ENCODE peak calls at places on chromosomes 3 and 15, in eight cellular contexts. One of them, this sample, is unnamed.
A peak's percentile ranks its signal among the peaks of the same experiment; 100 is the strongest.

GRCh38 chr3:134251731-134252391 is 1.2 kb upstream of the RYK start:
- DNase-seq in epithelial cell of prostate: no peak
- DNase-seq in stimulated activated CD4-positive, alpha-beta T cell treated with anti-CD3 and anti-CD28 coated beads, TNF-alpha, amount 100 ng/mL, for 4 hours: no peak
- DNase-seq in T-helper 2 cell: no peak
- DNase-seq in C1 segment of cervical spinal cord: no peak
- DNase-seq in aorta: no peak
- DNase-seq in stimulated activated effector memory CD8-positive, alpha-beta T cell treated with anti-CD3 and anti-CD28 coated beads, Interleukin-12 subunit alpha, Interleukin-12 subunit beta, amount 100 ng/mL, for 72 hours: no peak
- DNase-seq in GM12865: no peak
- DNase-seq in this sample: no peak

GRCh38 chr3:115217678-115218451 is 70.8 kb upstream of the ZBTB20 start:
- DNase-seq in stimulated activated CD4-positive, alpha-beta T cell treated with anti-CD3 and anti-CD28 coated beads, TNF-alpha, amount 100 ng/mL, for 4 hours: no peak
- DNase-seq in epithelial cell of prostate: peak; percentile 3
- DNase-seq in stimulated activated effector memory CD8-positive, alpha-beta T cell treated with anti-CD3 and anti-CD28 coated beads, Interleukin-12 subunit alpha, Interleukin-12 subunit beta, amount 100 ng/mL, for 72 hours: no peak
- DNase-seq in aorta: no peak
- DNase-seq in C1 segment of cervical spinal cord: no peak
- DNase-seq in GM12865: peak; percentile 47
- DNase-seq in T-helper 2 cell: no peak
- DNase-seq in this sample: peak; percentile 68

GRCh38 chr15:100725121-100726069 is 123.0 kb downstream of the ASB7 start:
- DNase-seq in epithelial cell of prostate: no peak
- DNase-seq in T-helper 2 cell: no peak
- DNase-seq in C1 segment of cervical spinal cord: no peak
- DNase-seq in aorta: peak; percentile 58
- DNase-seq in GM12865: no peak
- DNase-seq in stimulated activated CD4-positive, alpha-beta T cell treated with anti-CD3 and anti-CD28 coated beads, TNF-alpha, amount 100 ng/mL, for 4 hours: no peak
- DNase-seq in stimulated activated effector memory CD8-positive, alpha-beta T cell treated with anti-CD3 and anti-CD28 coated beads, Interleukin-12 subunit alpha, Interleukin-12 subunit beta, amount 100 ng/mL, for 72 hours: peak; percentile 44
- DNase-seq in this sample: peak; percentile 79

GRCh38 chr15:95713315-95713714 is 617.2 kb upstream of the NR2F2 start:
- DNase-seq in stimulated activated effector memory CD8-positive, alpha-beta T cell treated with anti-CD3 and anti-CD28 coated beads, Interleukin-12 subunit alpha, Interleukin-12 subunit beta, amount 100 ng/mL, for 72 hours: no peak
- DNase-seq in GM12865: no peak
- DNase-seq in stimulated activated CD4-positive, alpha-beta T cell treated with anti-CD3 and anti-CD28 coated beads, TNF-alpha, amount 100 ng/mL, for 4 hours: no peak
- DNase-seq in aorta: no peak
- DNase-seq in T-helper 2 cell: no peak
- DNase-seq in epithelial cell of prostate: no peak
- DNase-seq in C1 segment of cervical spinal cord: no peak
- DNase-seq in this sample: no peak

GRCh38 chr15:98005659-98006058 is 45.2 kb downstream of the ARRDC4 start:
- DNase-seq in aorta: no peak
- DNase-seq in C1 segment of cervical spinal cord: no peak
- DNase-seq in stimulated activated effector memory CD8-positive, alpha-beta T cell treated with anti-CD3 and anti-CD28 coated beads, Interleukin-12 subunit alpha, Interleukin-12 subunit beta, amount 100 ng/mL, for 72 hours: no peak
- DNase-seq in T-helper 2 cell: no peak
- DNase-seq in epithelial cell of prostate: no peak
- DNase-seq in stimulated activated CD4-positive, alpha-beta T cell treated with anti-CD3 and anti-CD28 coated beads, TNF-alpha, amount 100 ng/mL, for 4 hours: no peak
- DNase-seq in GM12865: no peak
- DNase-seq in this sample: no peak

GRCh38 chr3:33363113-33363800 is 76.9 kb downstream of the UBP1 start:
- DNase-seq in C1 segment of cervical spinal cord: no peak
- DNase-seq in stimulated activated CD4-positive, alpha-beta T cell treated with anti-CD3 and anti-CD28 coated beads, TNF-alpha, amount 100 ng/mL, for 4 hours: no peak
- DNase-seq in stimulated activated effector memory CD8-positive, alpha-beta T cell treated with anti-CD3 and anti-CD28 coated beads, Interleukin-12 subunit alpha, Interleukin-12 subunit beta, amount 100 ng/mL, for 72 hours: no peak
- DNase-seq in T-helper 2 cell: no peak
- DNase-seq in epithelial cell of prostate: no peak
- DNase-seq in aorta: no peak
- DNase-seq in GM12865: no peak
- DNase-seq in this sample: peak; percentile 63

GRCh38 chr3:105781871-105782270 is 86.9 kb downstream of the CBLB start:
- DNase-seq in aorta: no peak
- DNase-seq in epithelial cell of prostate: no peak
- DNase-seq in stimulated activated CD4-positive, alpha-beta T cell treated with anti-CD3 and anti-CD28 coated beads, TNF-alpha, amount 100 ng/mL, for 4 hours: no peak
- DNase-seq in T-helper 2 cell: no peak
- DNase-seq in C1 segment of cervical spinal cord: no peak
- DNase-seq in stimulated activated effector memory CD8-positive, alpha-beta T cell treated with anti-CD3 and anti-CD28 coated beads, Interleukin-12 subunit alpha, Interleukin-12 subunit beta, amount 100 ng/mL, for 72 hours: no peak
- DNase-seq in GM12865: no peak
- DNase-seq in this sample: no peak

GRCh38 chr3:9311265-9311664 is 51.6 kb upstream of the THUMPD3 start:
- DNase-seq in stimulated activated CD4-positive, alpha-beta T cell treated with anti-CD3 and anti-CD28 coated beads, TNF-alpha, amount 100 ng/mL, for 4 hours: no peak
- DNase-seq in epithelial cell of prostate: no peak
- DNase-seq in stimulated activated effector memory CD8-positive, alpha-beta T cell treated with anti-CD3 and anti-CD28 coated beads, Interleukin-12 subunit alpha, Interleukin-12 subunit beta, amount 100 ng/mL, for 72 hours: no peak
- DNase-seq in aorta: no peak
- DNase-seq in GM12865: no peak
- DNase-seq in C1 segment of cervical spinal cord: no peak
- DNase-seq in T-helper 2 cell: no peak
- DNase-seq in this sample: no peak

GRCh38 chr3:10453764-10454163 is 51.6 kb downstream of the ATP2B2 start:
- DNase-seq in aorta: peak; percentile 3
- DNase-seq in T-helper 2 cell: no peak
- DNase-seq in stimulated activated effector memory CD8-positive, alpha-beta T cell treated with anti-CD3 and anti-CD28 coated beads, Interleukin-12 subunit alpha, Interleukin-12 subunit beta, amount 100 ng/mL, for 72 hours: no peak
- DNase-seq in epithelial cell of prostate: no peak
- DNase-seq in C1 segment of cervical spinal cord: no peak
- DNase-seq in GM12865: no peak
- DNase-seq in stimulated activated CD4-positive, alpha-beta T cell treated with anti-CD3 and anti-CD28 coated beads, TNF-alpha, amount 100 ng/mL, for 4 hours: no peak
- DNase-seq in this sample: no peak

GRCh38 chr3:133573629-133574194 is at the start of gene CDV3:
- DNase-seq in stimulated activated effector memory CD8-positive, alpha-beta T cell treated with anti-CD3 and anti-CD28 coated beads, Interleukin-12 subunit alpha, Interleukin-12 subunit beta, amount 100 ng/mL, for 72 hours: no peak
- DNase-seq in C1 segment of cervical spinal cord: no peak
- DNase-seq in epithelial cell of prostate: no peak
- DNase-seq in aorta: no peak
- DNase-seq in stimulated activated CD4-positive, alpha-beta T cell treated with anti-CD3 and anti-CD28 coated beads, TNF-alpha, amount 100 ng/mL, for 4 hours: no peak
- DNase-seq in GM12865: no peak
- DNase-seq in T-helper 2 cell: no peak
- DNase-seq in this sample: no peak

GRCh38 chr3:14369675-14370669 is 32.4 kb upstream of the SLC6A6 start:
- DNase-seq in epithelial cell of prostate: no peak
- DNase-seq in C1 segment of cervical spinal cord: no peak
- DNase-seq in stimulated activated CD4-positive, alpha-beta T cell treated with anti-CD3 and anti-CD28 coated beads, TNF-alpha, amount 100 ng/mL, for 4 hours: no peak
- DNase-seq in GM12865: no peak
- DNase-seq in T-helper 2 cell: no peak
- DNase-seq in stimulated activated effector memory CD8-positive, alpha-beta T cell treated with anti-CD3 and anti-CD28 coated beads, Interleukin-12 subunit alpha, Interleukin-12 subunit beta, amount 100 ng/mL, for 72 hours: no peak
- DNase-seq in aorta: no peak
- DNase-seq in this sample: peak; percentile 25

GRCh38 chr15:87608238-87609028 is 648.1 kb downstream of the NTRK3 start:
- DNase-seq in epithelial cell of prostate: no peak
- DNase-seq in aorta: no peak
- DNase-seq in stimulated activated effector memory CD8-positive, alpha-beta T cell treated with anti-CD3 and anti-CD28 coated beads, Interleukin-12 subunit alpha, Interleukin-12 subunit beta, amount 100 ng/mL, for 72 hours: no peak
- DNase-seq in T-helper 2 cell: no peak
- DNase-seq in GM12865: no peak
- DNase-seq in C1 segment of cervical spinal cord: no peak
- DNase-seq in stimulated activated CD4-positive, alpha-beta T cell treated with anti-CD3 and anti-CD28 coated beads, TNF-alpha, amount 100 ng/mL, for 4 hours: no peak
- DNase-seq in this sample: no peak

GRCh38 chr3:60854762-60855161 is 396.5 kb downstream of the FHIT start:
- DNase-seq in aorta: no peak
- DNase-seq in stimulated activated effector memory CD8-positive, alpha-beta T cell treated with anti-CD3 and anti-CD28 coated beads, Interleukin-12 subunit alpha, Interleukin-12 subunit beta, amount 100 ng/mL, for 72 hours: no peak
- DNase-seq in T-helper 2 cell: no peak
- DNase-seq in GM12865: no peak
- DNase-seq in epithelial cell of prostate: no peak
- DNase-seq in C1 segment of cervical spinal cord: no peak
- DNase-seq in stimulated activated CD4-positive, alpha-beta T cell treated with anti-CD3 and anti-CD28 coated beads, TNF-alpha, amount 100 ng/mL, for 4 hours: no peak
- DNase-seq in this sample: no peak

GRCh38 chr15:67023517-67024321 is 41.7 kb upstream of the SMAD3 start:
- DNase-seq in GM12865: no peak
- DNase-seq in T-helper 2 cell: no peak
- DNase-seq in epithelial cell of prostate: no peak
- DNase-seq in stimulated activated effector memory CD8-positive, alpha-beta T cell treated with anti-CD3 and anti-CD28 coated beads, Interleukin-12 subunit alpha, Interleukin-12 subunit beta, amount 100 ng/mL, for 72 hours: no peak
- DNase-seq in stimulated activated CD4-positive, alpha-beta T cell treated with anti-CD3 and anti-CD28 coated beads, TNF-alpha, amount 100 ng/mL, for 4 hours: no peak
- DNase-seq in C1 segment of cervical spinal cord: no peak
- DNase-seq in aorta: no peak
- DNase-seq in this sample: no peak

GRCh38 chr15:53872410-53872809 is 105.8 kb upstream of the UNC13C start:
- DNase-seq in aorta: no peak
- DNase-seq in T-helper 2 cell: no peak
- DNase-seq in epithelial cell of prostate: no peak
- DNase-seq in stimulated activated CD4-positive, alpha-beta T cell treated with anti-CD3 and anti-CD28 coated beads, TNF-alpha, amount 100 ng/mL, for 4 hours: no peak
- DNase-seq in GM12865: no peak
- DNase-seq in stimulated activated effector memory CD8-positive, alpha-beta T cell treated with anti-CD3 and anti-CD28 coated beads, Interleukin-12 subunit alpha, Interleukin-12 subunit beta, amount 100 ng/mL, for 72 hours: no peak
- DNase-seq in C1 segment of cervical spinal cord: no peak
- DNase-seq in this sample: peak; percentile 34

GRCh38 chr3:148178508-148178907 is 519.2 kb upstream of the AGTR1 start:
- DNase-seq in stimulated activated effector memory CD8-positive, alpha-beta T cell treated with anti-CD3 and anti-CD28 coated beads, Interleukin-12 subunit alpha, Interleukin-12 subunit beta, amount 100 ng/mL, for 72 hours: no peak
- DNase-seq in epithelial cell of prostate: peak; percentile 8
- DNase-seq in GM12865: no peak
- DNase-seq in T-helper 2 cell: no peak
- DNase-seq in aorta: no peak
- DNase-seq in C1 segment of cervical spinal cord: no peak
- DNase-seq in stimulated activated CD4-positive, alpha-beta T cell treated with anti-CD3 and anti-CD28 coated beads, TNF-alpha, amount 100 ng/mL, for 4 hours: no peak
- DNase-seq in this sample: peak; percentile 29

GRCh38 chr3:41304603-41305002 is 105.3 kb downstream of the CTNNB1 start:
- DNase-seq in stimulated activated CD4-positive, alpha-beta T cell treated with anti-CD3 and anti-CD28 coated beads, TNF-alpha, amount 100 ng/mL, for 4 hours: no peak
- DNase-seq in T-helper 2 cell: no peak
- DNase-seq in epithelial cell of prostate: no peak
- DNase-seq in C1 segment of cervical spinal cord: no peak
- DNase-seq in GM12865: no peak
- DNase-seq in aorta: no peak
- DNase-seq in stimulated activated effector memory CD8-positive, alpha-beta T cell treated with anti-CD3 and anti-CD28 coated beads, Interleukin-12 subunit alpha, Interleukin-12 subunit beta, amount 100 ng/mL, for 72 hours: no peak
- DNase-seq in this sample: peak; percentile 21

GRCh38 chr3:22988566-22988965 is 214.6 kb upstream of the UBE2E2 start:
- DNase-seq in stimulated activated effector memory CD8-positive, alpha-beta T cell treated with anti-CD3 and anti-CD28 coated beads, Interleukin-12 subunit alpha, Interleukin-12 subunit beta, amount 100 ng/mL, for 72 hours: no peak
- DNase-seq in C1 segment of cervical spinal cord: no peak
- DNase-seq in T-helper 2 cell: no peak
- DNase-seq in stimulated activated CD4-positive, alpha-beta T cell treated with anti-CD3 and anti-CD28 coated beads, TNF-alpha, amount 100 ng/mL, for 4 hours: no peak
- DNase-seq in aorta: no peak
- DNase-seq in GM12865: no peak
- DNase-seq in epithelial cell of prostate: no peak
- DNase-seq in this sample: no peak

GRCh38 chr3:124037332-124037731 is 45.4 kb upstream of the ROPN1 start:
- DNase-seq in stimulated activated CD4-positive, alpha-beta T cell treated with anti-CD3 and anti-CD28 coated beads, TNF-alpha, amount 100 ng/mL, for 4 hours: no peak
- DNase-seq in T-helper 2 cell: no peak
- DNase-seq in epithelial cell of prostate: no peak
- DNase-seq in stimulated activated effector memory CD8-positive, alpha-beta T cell treated with anti-CD3 and anti-CD28 coated beads, Interleukin-12 subunit alpha, Interleukin-12 subunit beta, amount 100 ng/mL, for 72 hours: no peak
- DNase-seq in GM12865: no peak
- DNase-seq in C1 segment of cervical spinal cord: no peak
- DNase-seq in aorta: no peak
- DNase-seq in this sample: no peak

GRCh38 chr3:196643201-196643749 is 3.8 kb downstream of the NRROS start:
- DNase-seq in stimulated activated effector memory CD8-positive, alpha-beta T cell treated with anti-CD3 and anti-CD28 coated beads, Interleukin-12 subunit alpha, Interleukin-12 subunit beta, amount 100 ng/mL, for 72 hours: no peak
- DNase-seq in aorta: no peak
- DNase-seq in GM12865: peak; percentile 95
- DNase-seq in epithelial cell of prostate: no peak
- DNase-seq in stimulated activated CD4-positive, alpha-beta T cell treated with anti-CD3 and anti-CD28 coated beads, TNF-alpha, amount 100 ng/mL, for 4 hours: no peak
- DNase-seq in C1 segment of cervical spinal cord: peak; percentile 30
- DNase-seq in T-helper 2 cell: peak; percentile 25
- DNase-seq in this sample: no peak

GRCh38 chr15:70827721-70828120 is 26.2 kb downstream of the LARP6 start:
- DNase-seq in GM12865: no peak
- DNase-seq in stimulated activated CD4-positive, alpha-beta T cell treated with anti-CD3 and anti-CD28 coated beads, TNF-alpha, amount 100 ng/mL, for 4 hours: no peak
- DNase-seq in C1 segment of cervical spinal cord: no peak
- DNase-seq in stimulated activated effector memory CD8-positive, alpha-beta T cell treated with anti-CD3 and anti-CD28 coated beads, Interleukin-12 subunit alpha, Interleukin-12 subunit beta, amount 100 ng/mL, for 72 hours: no peak
- DNase-seq in epithelial cell of prostate: no peak
- DNase-seq in aorta: no peak
- DNase-seq in T-helper 2 cell: no peak
- DNase-seq in this sample: no peak

GRCh38 chr3:4977889-4978258 is 1.4 kb upstream of the BHLHE40 start:
- DNase-seq in epithelial cell of prostate: no peak
- DNase-seq in aorta: no peak
- DNase-seq in stimulated activated CD4-positive, alpha-beta T cell treated with anti-CD3 and anti-CD28 coated beads, TNF-alpha, amount 100 ng/mL, for 4 hours: no peak
- DNase-seq in T-helper 2 cell: no peak
- DNase-seq in stimulated activated effector memory CD8-positive, alpha-beta T cell treated with anti-CD3 and anti-CD28 coated beads, Interleukin-12 subunit alpha, Interleukin-12 subunit beta, amount 100 ng/mL, for 72 hours: no peak
- DNase-seq in GM12865: no peak
- DNase-seq in C1 segment of cervical spinal cord: no peak
- DNase-seq in this sample: peak; percentile 54

GRCh38 chr3:194671511-194671899 is 486 bp downstream of the LSG1 start:
- DNase-seq in stimulated activated effector memory CD8-positive, alpha-beta T cell treated with anti-CD3 and anti-CD28 coated beads, Interleukin-12 subunit alpha, Interleukin-12 subunit beta, amount 100 ng/mL, for 72 hours: no peak
- DNase-seq in stimulated activated CD4-positive, alpha-beta T cell treated with anti-CD3 and anti-CD28 coated beads, TNF-alpha, amount 100 ng/mL, for 4 hours: no peak
- DNase-seq in C1 segment of cervical spinal cord: no peak
- DNase-seq in aorta: no peak
- DNase-seq in epithelial cell of prostate: no peak
- DNase-seq in T-helper 2 cell: peak; percentile 20
- DNase-seq in GM12865: peak; percentile 53
- DNase-seq in this sample: peak; percentile 53

GRCh38 chr3:10941972-10942371 is 50.6 kb upstream of the SLC6A1 start:
- DNase-seq in C1 segment of cervical spinal cord: no peak
- DNase-seq in aorta: peak; percentile 61
- DNase-seq in stimulated activated effector memory CD8-positive, alpha-beta T cell treated with anti-CD3 and anti-CD28 coated beads, Interleukin-12 subunit alpha, Interleukin-12 subunit beta, amount 100 ng/mL, for 72 hours: peak; percentile 60
- DNase-seq in T-helper 2 cell: no peak
- DNase-seq in GM12865: peak; percentile 29
- DNase-seq in epithelial cell of prostate: no peak
- DNase-seq in stimulated activated CD4-positive, alpha-beta T cell treated with anti-CD3 and anti-CD28 coated beads, TNF-alpha, amount 100 ng/mL, for 4 hours: no peak
- DNase-seq in this sample: peak; percentile 74

GRCh38 chr3:32239638-32240550 is 1.4 kb downstream of the CMTM8 start:
- DNase-seq in aorta: no peak
- DNase-seq in T-helper 2 cell: peak; percentile 20
- DNase-seq in C1 segment of cervical spinal cord: no peak
- DNase-seq in GM12865: peak; percentile 46
- DNase-seq in epithelial cell of prostate: no peak
- DNase-seq in stimulated activated CD4-positive, alpha-beta T cell treated with anti-CD3 and anti-CD28 coated beads, TNF-alpha, amount 100 ng/mL, for 4 hours: peak; percentile 21
- DNase-seq in stimulated activated effector memory CD8-positive, alpha-beta T cell treated with anti-CD3 and anti-CD28 coated beads, Interleukin-12 subunit alpha, Interleukin-12 subunit beta, amount 100 ng/mL, for 72 hours: peak; percentile 59
- DNase-seq in this sample: peak; percentile 31

GRCh38 chr15:39084683-39085530 is 496.0 kb upstream of the THBS1 start:
- DNase-seq in T-helper 2 cell: no peak
- DNase-seq in stimulated activated effector memory CD8-positive, alpha-beta T cell treated with anti-CD3 and anti-CD28 coated beads, Interleukin-12 subunit alpha, Interleukin-12 subunit beta, amount 100 ng/mL, for 72 hours: no peak
- DNase-seq in aorta: peak; percentile 66
- DNase-seq in GM12865: peak; percentile 20
- DNase-seq in C1 segment of cervical spinal cord: no peak
- DNase-seq in stimulated activated CD4-positive, alpha-beta T cell treated with anti-CD3 and anti-CD28 coated beads, TNF-alpha, amount 100 ng/mL, for 4 hours: no peak
- DNase-seq in epithelial cell of prostate: no peak
- DNase-seq in this sample: peak; percentile 87

GRCh38 chr15:41836713-41837454 is 1.8 kb upstream of the PLA2G4B start:
- DNase-seq in epithelial cell of prostate: no peak
- DNase-seq in stimulated activated effector memory CD8-positive, alpha-beta T cell treated with anti-CD3 and anti-CD28 coated beads, Interleukin-12 subunit alpha, Interleukin-12 subunit beta, amount 100 ng/mL, for 72 hours: no peak
- DNase-seq in C1 segment of cervical spinal cord: no peak
- DNase-seq in aorta: no peak
- DNase-seq in T-helper 2 cell: no peak
- DNase-seq in GM12865: no peak
- DNase-seq in stimulated activated CD4-positive, alpha-beta T cell treated with anti-CD3 and anti-CD28 coated beads, TNF-alpha, amount 100 ng/mL, for 4 hours: no peak
- DNase-seq in this sample: no peak

GRCh38 chr3:195197764-195198423 is 73.1 kb downstream of the XXYLT1 start:
- DNase-seq in aorta: no peak
- DNase-seq in stimulated activated CD4-positive, alpha-beta T cell treated with anti-CD3 and anti-CD28 coated beads, TNF-alpha, amount 100 ng/mL, for 4 hours: no peak
- DNase-seq in stimulated activated effector memory CD8-positive, alpha-beta T cell treated with anti-CD3 and anti-CD28 coated beads, Interleukin-12 subunit alpha, Interleukin-12 subunit beta, amount 100 ng/mL, for 72 hours: no peak
- DNase-seq in T-helper 2 cell: no peak
- DNase-seq in epithelial cell of prostate: peak; percentile 72
- DNase-seq in C1 segment of cervical spinal cord: no peak
- DNase-seq in GM12865: no peak
- DNase-seq in this sample: peak; percentile 96

GRCh38 chr15:92714071-92714456 is 58.5 kb upstream of the FAM174B start:
- DNase-seq in stimulated activated effector memory CD8-positive, alpha-beta T cell treated with anti-CD3 and anti-CD28 coated beads, Interleukin-12 subunit alpha, Interleukin-12 subunit beta, amount 100 ng/mL, for 72 hours: no peak
- DNase-seq in aorta: no peak
- DNase-seq in stimulated activated CD4-positive, alpha-beta T cell treated with anti-CD3 and anti-CD28 coated beads, TNF-alpha, amount 100 ng/mL, for 4 hours: no peak
- DNase-seq in T-helper 2 cell: no peak
- DNase-seq in C1 segment of cervical spinal cord: peak; percentile 35
- DNase-seq in GM12865: no peak
- DNase-seq in epithelial cell of prostate: peak; percentile 34
- DNase-seq in this sample: peak; percentile 65

GRCh38 chr15:65980824-65981456 is 111.6 kb downstream of the RAB11A start:
- DNase-seq in aorta: peak; percentile 77
- DNase-seq in T-helper 2 cell: no peak
- DNase-seq in stimulated activated effector memory CD8-positive, alpha-beta T cell treated with anti-CD3 and anti-CD28 coated beads, Interleukin-12 subunit alpha, Interleukin-12 subunit beta, amount 100 ng/mL, for 72 hours: no peak
- DNase-seq in C1 segment of cervical spinal cord: peak; percentile 5
- DNase-seq in GM12865: peak; percentile 50
- DNase-seq in stimulated activated CD4-positive, alpha-beta T cell treated with anti-CD3 and anti-CD28 coated beads, TNF-alpha, amount 100 ng/mL, for 4 hours: no peak
- DNase-seq in epithelial cell of prostate: peak; percentile 49
- DNase-seq in this sample: peak; percentile 81

GRCh38 chr3:103609472-103609871 is 1174.7 kb downstream of the ZPLD1 start:
- DNase-seq in C1 segment of cervical spinal cord: no peak
- DNase-seq in stimulated activated effector memory CD8-positive, alpha-beta T cell treated with anti-CD3 and anti-CD28 coated beads, Interleukin-12 subunit alpha, Interleukin-12 subunit beta, amount 100 ng/mL, for 72 hours: no peak
- DNase-seq in T-helper 2 cell: no peak
- DNase-seq in GM12865: no peak
- DNase-seq in epithelial cell of prostate: no peak
- DNase-seq in aorta: no peak
- DNase-seq in stimulated activated CD4-positive, alpha-beta T cell treated with anti-CD3 and anti-CD28 coated beads, TNF-alpha, amount 100 ng/mL, for 4 hours: no peak
- DNase-seq in this sample: no peak

GRCh38 chr3:20668411-20668810 is 482.4 kb upstream of the SGO1 start:
- DNase-seq in GM12865: no peak
- DNase-seq in stimulated activated CD4-positive, alpha-beta T cell treated with anti-CD3 and anti-CD28 coated beads, TNF-alpha, amount 100 ng/mL, for 4 hours: no peak
- DNase-seq in epithelial cell of prostate: no peak
- DNase-seq in stimulated activated effector memory CD8-positive, alpha-beta T cell treated with anti-CD3 and anti-CD28 coated beads, Interleukin-12 subunit alpha, Interleukin-12 subunit beta, amount 100 ng/mL, for 72 hours: no peak
- DNase-seq in T-helper 2 cell: no peak
- DNase-seq in aorta: no peak
- DNase-seq in C1 segment of cervical spinal cord: no peak
- DNase-seq in this sample: no peak

GRCh38 chr3:178238179-178238578 is 298.1 kb upstream of the KCNMB2 start:
- DNase-seq in stimulated activated CD4-positive, alpha-beta T cell treated with anti-CD3 and anti-CD28 coated beads, TNF-alpha, amount 100 ng/mL, for 4 hours: no peak
- DNase-seq in aorta: no peak
- DNase-seq in epithelial cell of prostate: no peak
- DNase-seq in GM12865: no peak
- DNase-seq in C1 segment of cervical spinal cord: no peak
- DNase-seq in stimulated activated effector memory CD8-positive, alpha-beta T cell treated with anti-CD3 and anti-CD28 coated beads, Interleukin-12 subunit alpha, Interleukin-12 subunit beta, amount 100 ng/mL, for 72 hours: no peak
- DNase-seq in T-helper 2 cell: no peak
- DNase-seq in this sample: no peak

GRCh38 chr3:38227989-38228388 is 37.6 kb upstream of the SLC22A13 start:
- DNase-seq in stimulated activated CD4-positive, alpha-beta T cell treated with anti-CD3 and anti-CD28 coated beads, TNF-alpha, amount 100 ng/mL, for 4 hours: no peak
- DNase-seq in epithelial cell of prostate: no peak
- DNase-seq in T-helper 2 cell: no peak
- DNase-seq in C1 segment of cervical spinal cord: no peak
- DNase-seq in aorta: no peak
- DNase-seq in stimulated activated effector memory CD8-positive, alpha-beta T cell treated with anti-CD3 and anti-CD28 coated beads, Interleukin-12 subunit alpha, Interleukin-12 subunit beta, amount 100 ng/mL, for 72 hours: no peak
- DNase-seq in GM12865: no peak
- DNase-seq in this sample: peak; percentile 74

This sample was measured in bronchial epithelial cell.